ENCODE peak calls at places on chromosomes 11 and 22, in five cellular contexts. B is stimulated activated naive B cell treated with anti-CD40 and anti-IgM and Interleukin-4, amounts not matched to agents 10 μg/mL and 1 μg/mL and 100 μg/mL, for 72 hours; A is LHCN-M2; X is naive thymus-derived CD8-positive, alpha-beta T cell; Q is nephron progenitor cell. M is an unnamed sample.
A peak's percentile ranks its signal among the peaks of the same experiment; 100 is the strongest.

GRCh38 chr11:64742087-64742939 is 1.6 kb downstream of the RASGRP2 start:
- DNase-seq in Q (peak; percentile 43), X (no peak), A (no peak), B (no peak), M (no peak)

GRCh38 chr22:39151329-39151975 is 1.0 kb downstream of the CBX7 start:
- DNase-seq in B (no peak), A (no peak), X (no peak), Q (no peak), M (peak; percentile 16)

GRCh38 chr11:47356129-47356997 is 3.9 kb upstream of the MYBPC3 start:
- DNase-seq in A (no peak), X (no peak), B (no peak), Q (no peak), M (no peak)

GRCh38 chr11:20097319-20098221 is 62.7 kb downstream of the DBX1 start:
- DNase-seq in A (peak; percentile 82), X (no peak), Q (no peak), B (no peak), M (no peak)

GRCh38 chr22:35334010-35334409 is 34.3 kb downstream of the TOM1 start:
- DNase-seq in B (peak; percentile 71), A (no peak), Q (no peak), X (no peak), M (no peak)

GRCh38 chr11:92632510-92632909 is 336.9 kb upstream of the MTNR1B start:
- DNase-seq in Q (no peak), B (no peak), X (no peak), A (no peak), M (no peak)

GRCh38 chr11:100578966-100579365 is 108.1 kb upstream of the ARHGAP42 start:
- DNase-seq in B (no peak), Q (no peak), X (no peak), A (no peak), M (no peak)

GRCh38 chr11:64088159-64089026 is 52.7 kb downstream of the FLRT1 start:
- DNase-seq in B (no peak), Q (no peak), X (no peak), A (no peak), M (no peak)

GRCh38 chr11:1889527-1889930 is 2.2 kb downstream of the PRR33 start:
- DNase-seq in B (no peak), X (no peak), A (no peak), Q (no peak), M (no peak)

GRCh38 chr11:2569731-2570210 is 125.0 kb downstream of the KCNQ1 start:
- DNase-seq in B (no peak), A (no peak), X (no peak), Q (no peak), M (no peak)

GRCh38 chr11:111729441-111729840 is 36.7 kb downstream of the PPP2R1B start:
- DNase-seq in B (no peak), X (no peak), A (peak; percentile 71), Q (no peak), M (no peak)

GRCh38 chr22:20562607-20563463 is 55.4 kb downstream of the MED15 start:
- DNase-seq in X (no peak), B (no peak), A (no peak), Q (no peak), M (no peak)

GRCh38 chr22:40982482-40983385 is 31.6 kb downstream of the RBX1 start:
- DNase-seq in A (no peak), Q (no peak), B (peak; percentile 50), X (no peak), M (no peak)

GRCh38 chr11:74330065-74330858 is 18.8 kb upstream of the P4HA3 start:
- DNase-seq in A (peak; percentile 76), Q (no peak), X (no peak), B (no peak), M (no peak)

GRCh38 chr22:48089601-48090331 is 1327.3 kb downstream of the TBC1D22A start:
- DNase-seq in B (no peak), Q (peak; percentile 42), A (no peak), X (no peak), M (no peak)

GRCh38 chr11:129115652-129116585 is 76.2 kb downstream of the ARHGAP32 start:
- DNase-seq in X (no peak), A (peak; percentile 52), B (no peak), Q (no peak), M (no peak)

GRCh38 chr11:8683115-8683807 is 669 bp downstream of the RPL27A start:
- DNase-seq in Q (no peak), B (no peak), X (no peak), A (no peak), M (peak; percentile 10)

GRCh38 chr11:108654994-108655631 is 9.8 kb upstream of the DDX10 start:
- DNase-seq in Q (peak; percentile 33), B (no peak), A (peak; percentile 64), X (peak; percentile 13), M (peak; percentile 12)

GRCh38 chr11:44288133-44288526 is 21.8 kb downstream of the ALX4 start:
- DNase-seq in A (no peak), X (no peak), Q (no peak), B (no peak), M (no peak)

GRCh38 chr11:77074626-77075221 is 8.0 kb downstream of the CAPN5 start:
- DNase-seq in Q (no peak), X (no peak), B (no peak), A (no peak), M (no peak)

GRCh38 chr11:6623391-6624363 is 4.5 kb upstream of the TPP1 start:
- DNase-seq in B (no peak), Q (no peak), A (no peak), X (no peak), M (no peak)

GRCh38 chr11:100932474-100933100 is 197.0 kb downstream of the PGR start:
- DNase-seq in Q (no peak), B (no peak), A (peak; percentile 47), X (no peak), M (no peak)

GRCh38 chr11:64876835-64877341 is 1.5 kb downstream of the EHD1 start:
- DNase-seq in Q (peak; percentile 56), B (no peak), X (no peak), A (no peak), M (no peak)

GRCh38 chr11:110433393-110434333 is 3.9 kb downstream of the FDX1 start:
- DNase-seq in Q (no peak), B (no peak), A (peak; percentile 37), X (peak; percentile 51), M (no peak)

GRCh38 chr11:102171101-102171500 is 60.9 kb downstream of the YAP1 start:
- DNase-seq in X (no peak), Q (no peak), B (no peak), A (peak; percentile 82), M (no peak)